ENCODE peak calls at places on chromosome 14, in five cellular contexts. One of them, this sample, is unnamed.

GRCh38 chr14:77133718-77134338 is 7.8 kb downstream of the ZDHHC22 start:
- DNase-seq in fibroblast of the aortic adventitia: peak; percentile 62
- DNase-seq in right cardiac atrium: peak; percentile 80
- DNase-seq in dermis blood vessel endothelial cell: peak; percentile 82
- DNase-seq in body of pancreas: peak; percentile 66
- DNase-seq in this sample: no peak

GRCh38 chr14:22474730-22475351 is 114.2 kb downstream of the DAD1 start:
- DNase-seq in fibroblast of the aortic adventitia: no peak
- DNase-seq in right cardiac atrium: no peak
- DNase-seq in dermis blood vessel endothelial cell: peak; percentile 85
- DNase-seq in body of pancreas: no peak
- DNase-seq in this sample: no peak

GRCh38 chr14:101620039-101620788 is 58.9 kb downstream of the DIO3 start:
- DNase-seq in fibroblast of the aortic adventitia: no peak
- DNase-seq in right cardiac atrium: peak; percentile 19
- DNase-seq in dermis blood vessel endothelial cell: no peak
- DNase-seq in body of pancreas: no peak
- DNase-seq in this sample: no peak

GRCh38 chr14:50999726-51000125 is 55.4 kb upstream of the PYGL start:
- DNase-seq in fibroblast of the aortic adventitia: no peak
- DNase-seq in right cardiac atrium: no peak
- DNase-seq in dermis blood vessel endothelial cell: no peak
- DNase-seq in body of pancreas: no peak
- DNase-seq in this sample: no peak

GRCh38 chr14:83988274-83988673 is 1541.7 kb upstream of the FLRT2 start:
- DNase-seq in fibroblast of the aortic adventitia: peak; percentile 7
- DNase-seq in right cardiac atrium: no peak
- DNase-seq in dermis blood vessel endothelial cell: no peak
- DNase-seq in body of pancreas: peak; percentile 22
- DNase-seq in this sample: no peak

GRCh38 chr14:77580964-77581505 is 35.4 kb downstream of the SPTLC2 start:
- DNase-seq in fibroblast of the aortic adventitia: peak; percentile 80
- DNase-seq in right cardiac atrium: no peak
- DNase-seq in dermis blood vessel endothelial cell: peak; percentile 71
- DNase-seq in body of pancreas: no peak
- DNase-seq in this sample: no peak

GRCh38 chr14:28777773-28778606 is 11.4 kb downstream of the FOXG1 start:
- DNase-seq in fibroblast of the aortic adventitia: no peak
- DNase-seq in right cardiac atrium: no peak
- DNase-seq in dermis blood vessel endothelial cell: no peak
- DNase-seq in body of pancreas: no peak
- DNase-seq in this sample: no peak

GRCh38 chr14:33738481-33738880 is 212.4 kb downstream of the EGLN3 start:
- DNase-seq in fibroblast of the aortic adventitia: no peak
- DNase-seq in right cardiac atrium: no peak
- DNase-seq in dermis blood vessel endothelial cell: no peak
- DNase-seq in body of pancreas: no peak
- DNase-seq in this sample: no peak

GRCh38 chr14:103233328-103233727 is 100.7 kb upstream of the EIF5 start:
- DNase-seq in fibroblast of the aortic adventitia: no peak
- DNase-seq in right cardiac atrium: no peak
- DNase-seq in dermis blood vessel endothelial cell: no peak
- DNase-seq in body of pancreas: no peak
- DNase-seq in this sample: no peak

GRCh38 chr14:69997849-69998248 is 118.6 kb downstream of the SMOC1 start:
- DNase-seq in fibroblast of the aortic adventitia: peak; percentile 64
- DNase-seq in right cardiac atrium: no peak
- DNase-seq in dermis blood vessel endothelial cell: peak; percentile 77
- DNase-seq in body of pancreas: peak; percentile 77
- DNase-seq in this sample: no peak

GRCh38 chr14:66944872-66945271 is 244.4 kb upstream of the GARIN2 start:
- DNase-seq in fibroblast of the aortic adventitia: peak; percentile 48
- DNase-seq in right cardiac atrium: no peak
- DNase-seq in dermis blood vessel endothelial cell: peak; percentile 53
- DNase-seq in body of pancreas: peak; percentile 9
- DNase-seq in this sample: no peak

GRCh38 chr14:56686416-56686815 is 106.8 kb downstream of the TMEM260 start:
- DNase-seq in fibroblast of the aortic adventitia: no peak
- DNase-seq in right cardiac atrium: no peak
- DNase-seq in dermis blood vessel endothelial cell: no peak
- DNase-seq in body of pancreas: peak; percentile 44
- DNase-seq in this sample: no peak

GRCh38 chr14:81193924-81194633 is 26.7 kb downstream of the GTF2A1 start:
- DNase-seq in fibroblast of the aortic adventitia: no peak
- DNase-seq in right cardiac atrium: no peak
- DNase-seq in dermis blood vessel endothelial cell: no peak
- DNase-seq in body of pancreas: no peak
- DNase-seq in this sample: no peak

GRCh38 chr14:89185919-89186849 is 230.8 kb downstream of the FOXN3 start:
- DNase-seq in fibroblast of the aortic adventitia: peak; percentile 66
- DNase-seq in right cardiac atrium: no peak
- DNase-seq in dermis blood vessel endothelial cell: no peak
- DNase-seq in body of pancreas: no peak
- DNase-seq in this sample: no peak

GRCh38 chr14:71497645-71498086 is 434.6 kb upstream of the RGS6 start:
- DNase-seq in fibroblast of the aortic adventitia: peak; percentile 88
- DNase-seq in right cardiac atrium: no peak
- DNase-seq in dermis blood vessel endothelial cell: peak; percentile 28
- DNase-seq in body of pancreas: no peak
- DNase-seq in this sample: no peak

GRCh38 chr14:90140298-90140955 is 78.6 kb downstream of the KCNK13 start:
- DNase-seq in fibroblast of the aortic adventitia: peak; percentile 18
- DNase-seq in right cardiac atrium: no peak
- DNase-seq in dermis blood vessel endothelial cell: peak; percentile 61
- DNase-seq in body of pancreas: no peak
- DNase-seq in this sample: no peak

GRCh38 chr14:34714320-34715107 is at the start of gene CFL2:
- DNase-seq in fibroblast of the aortic adventitia: peak; percentile 49
- DNase-seq in right cardiac atrium: peak; percentile 94
- DNase-seq in dermis blood vessel endothelial cell: peak; percentile 82
- DNase-seq in body of pancreas: peak; percentile 89
- DNase-seq in this sample: peak; percentile 72

GRCh38 chr14:75249251-75249957 is 29.2 kb upstream of the FOS start:
- DNase-seq in fibroblast of the aortic adventitia: no peak
- DNase-seq in right cardiac atrium: no peak
- DNase-seq in dermis blood vessel endothelial cell: no peak
- DNase-seq in body of pancreas: peak; percentile 65
- DNase-seq in this sample: peak; percentile 88